ENCODE peak calls at places on chromosomes 7 and 10, in nine cellular contexts. M, B, O, J, V, T, L, N and Y are unnamed samples.

GRCh38 chr10:635088-635861 is 54.2 kb downstream of the DIP2C start:
- DNase-seq in O (no peak), L (no peak), N (no peak), B (no peak), M (no peak), J (no peak), T (no peak), V (no peak), Y (no peak)

GRCh38 chr7:44348300-44348699 is 22.9 kb upstream of the CAMK2B start:
- DNase-seq in J (no peak), L (no peak), B (peak), M (peak), T (no peak), O (no peak), V (no peak), N (no peak), Y (peak)

GRCh38 chr7:155792315-155792960 is 19.8 kb downstream of the SHH start:
- DNase-seq in T (peak), J (no peak), V (no peak), M (no peak), B (no peak), N (no peak), O (no peak), L (no peak), Y (no peak)

GRCh38 chr7:141586878-141587277 is 35.7 kb downstream of the AGK start:
- DNase-seq in L (no peak), O (no peak), B (no peak), M (no peak), J (no peak), N (no peak), T (no peak), V (no peak), Y (no peak)

GRCh38 chr10:70371846-70372245 is 10.6 kb downstream of the LRRC20 start:
- DNase-seq in J (no peak), V (no peak), M (no peak), T (no peak), L (no peak), N (no peak), B (no peak), O (no peak), Y (no peak)

GRCh38 chr10:97921581-97922377 is 72.1 kb downstream of the GOLGA7B start:
- DNase-seq in L (peak), T (peak), N (no peak), J (no peak), M (peak), O (no peak), V (no peak), B (no peak), Y (no peak)

GRCh38 chr10:23198940-23199767 is 7.0 kb downstream of the PTF1A start:
- DNase-seq in J (no peak), V (no peak), M (peak), O (no peak), B (no peak), N (no peak), T (no peak), L (no peak), Y (no peak)

GRCh38 chr7:158657189-158657746 is 47.3 kb downstream of the NCAPG2 start:
- DNase-seq in T (no peak), J (no peak), N (no peak), M (no peak), B (no peak), L (no peak), O (no peak), V (no peak), Y (no peak)

GRCh38 chr10:11058014-11058413 is 40.3 kb downstream of the CELF2 start:
- DNase-seq in J (no peak), T (no peak), N (no peak), O (no peak), M (no peak), V (no peak), L (no peak), B (no peak), Y (no peak)

GRCh38 chr10:70335246-70335613 is 47.2 kb downstream of the LRRC20 start:
- DNase-seq in M (no peak), L (peak), B (no peak), J (no peak), V (no peak), N (no peak), O (no peak), T (peak), Y (no peak)

GRCh38 chr7:76334320-76334967 is 24.3 kb downstream of the YWHAG start:
- DNase-seq in T (no peak), J (no peak), O (no peak), V (no peak), B (no peak), N (no peak), M (no peak), L (no peak), Y (no peak)

GRCh38 chr10:53836638-53837037 is 964.4 kb downstream of the PCDH15 start:
- DNase-seq in M (no peak), B (no peak), L (no peak), V (no peak), J (no peak), O (no peak), T (no peak), N (no peak), Y (no peak)

GRCh38 chr7:33185786-33186185 is 56.4 kb downstream of the BBS9 start:
- DNase-seq in J (no peak), B (peak), L (no peak), N (no peak), M (peak), T (no peak), O (peak), V (no peak), Y (peak)

GRCh38 chr7:48083114-48083830 is 5.8 kb upstream of the UPP1 start:
- DNase-seq in V (no peak), M (peak), L (no peak), O (no peak), T (no peak), B (no peak), N (no peak), J (peak), Y (no peak)

GRCh38 chr7:75813084-75813483 is 522 bp downstream of the CCL24 start:
- DNase-seq in M (no peak), N (no peak), T (no peak), B (no peak), V (no peak), O (no peak), L (no peak), J (no peak), Y (no peak)

GRCh38 chr7:106717254-106717996 is 56.5 kb upstream of the CCDC71L start:
- DNase-seq in T (no peak), N (no peak), L (no peak), M (peak), J (no peak), V (no peak), B (no peak), O (no peak), Y (no peak)

GRCh38 chr10:19930936-19931859 is 115.0 kb downstream of the PLXDC2 start:
- DNase-seq in N (peak), T (no peak), L (no peak), J (no peak), M (peak), B (peak), V (no peak), O (no peak), Y (no peak)

GRCh38 chr7:116805100-116805544 is 57.3 kb upstream of the CAPZA2 start:
- DNase-seq in L (no peak), M (no peak), T (no peak), J (no peak), O (no peak), N (no peak), V (no peak), B (no peak), Y (no peak)

GRCh38 chr10:65365878-65366277 is 1560.0 kb upstream of the LRRTM3 start:
- DNase-seq in T (no peak), B (no peak), J (no peak), M (no peak), O (no peak), V (no peak), L (no peak), N (no peak), Y (no peak)

GRCh38 chr7:5500056-5500776 is 76.6 kb upstream of the TNRC18 start:
- DNase-seq in L (no peak), B (no peak), O (no peak), J (no peak), V (no peak), M (no peak), T (no peak), N (no peak), Y (no peak)

GRCh38 chr7:33831389-33832118 is 73.8 kb upstream of the BMPER start:
- DNase-seq in O (no peak), B (no peak), M (no peak), V (no peak), N (peak), T (no peak), J (no peak), L (peak), Y (peak)

GRCh38 chr7:27110163-27110976 is 7.9 kb upstream of the HOXA2 start:
- DNase-seq in V (no peak), T (no peak), L (no peak), B (no peak), J (no peak), O (peak), N (peak), M (peak), Y (no peak)

GRCh38 chr10:103828107-103828506 is 27.3 kb downstream of the SH3PXD2A start:
- DNase-seq in B (no peak), V (no peak), M (no peak), T (no peak), N (no peak), J (no peak), L (no peak), O (no peak), Y (no peak)

GRCh38 chr10:6694447-6695155 is 114.5 kb upstream of the PRKCQ start:
- DNase-seq in T (no peak), V (no peak), J (peak), N (no peak), L (no peak), M (peak), O (no peak), B (no peak), Y (no peak)

GRCh38 chr10:75400769-75401568 is 595 bp downstream of the ZNF503 start:
- DNase-seq in B (no peak), T (peak), M (peak), L (peak), J (peak), O (peak), V (no peak), N (peak), Y (no peak)